ENCODE peak calls at places on chromosomes 13 and 19, in seven cellular contexts. E is IMR-90, S is H9, J is neuronal stem cell, L is mesendoderm, B is H1, R is mesenchymal stem cell. U is an unnamed sample.

GRCh38 chr13:32153056-32153455 is 121.5 kb downstream of the FRY start:
- DNase-seq in E (peak; percentile 88), S (no peak), J (no peak), L (no peak), B (no peak), R (peak; percentile 47), U (no peak)

GRCh38 chr19:30669329-30670010 is 297.3 kb downstream of the ZNF536 start:
- DNase-seq in E (peak; percentile 12), S (peak; percentile 81), J (peak; percentile 73), L (peak; percentile 71), B (no peak), R (peak; percentile 30), U (peak; percentile 59)

GRCh38 chr19:43802216-43802951 is at the start of gene LYPD5:
- DNase-seq in E (no peak), S (no peak), J (no peak), L (no peak), B (no peak), R (no peak), U (no peak)

GRCh38 chr13:71879129-71879535 is 12.1 kb upstream of the DACH1 start:
- DNase-seq in E (peak; percentile 27), S (peak; percentile 36), J (peak; percentile 50), L (peak; percentile 71), B (no peak), R (peak; percentile 73), U (no peak)

GRCh38 chr19:28074773-28075172 is 1138.2 kb downstream of the UQCRFS1 start:
- DNase-seq in E (no peak), S (no peak), J (no peak), L (peak; percentile 64), B (no peak), R (no peak), U (no peak)

GRCh38 chr13:99314640-99315176 is 7.5 kb upstream of the GPR183 start:
- DNase-seq in E (peak; percentile 28), S (no peak), J (no peak), L (no peak), B (no peak), R (peak; percentile 50), U (no peak)

GRCh38 chr13:46647514-46648065 is 94.6 kb downstream of the LRCH1 start:
- DNase-seq in E (no peak), S (no peak), J (no peak), L (no peak), B (no peak), R (no peak), U (no peak)

GRCh38 chr19:19480688-19481087 is 34.7 kb downstream of the TSSK6 start:
- DNase-seq in E (no peak), S (no peak), J (no peak), L (no peak), B (no peak), R (no peak), U (no peak)

DNA sequence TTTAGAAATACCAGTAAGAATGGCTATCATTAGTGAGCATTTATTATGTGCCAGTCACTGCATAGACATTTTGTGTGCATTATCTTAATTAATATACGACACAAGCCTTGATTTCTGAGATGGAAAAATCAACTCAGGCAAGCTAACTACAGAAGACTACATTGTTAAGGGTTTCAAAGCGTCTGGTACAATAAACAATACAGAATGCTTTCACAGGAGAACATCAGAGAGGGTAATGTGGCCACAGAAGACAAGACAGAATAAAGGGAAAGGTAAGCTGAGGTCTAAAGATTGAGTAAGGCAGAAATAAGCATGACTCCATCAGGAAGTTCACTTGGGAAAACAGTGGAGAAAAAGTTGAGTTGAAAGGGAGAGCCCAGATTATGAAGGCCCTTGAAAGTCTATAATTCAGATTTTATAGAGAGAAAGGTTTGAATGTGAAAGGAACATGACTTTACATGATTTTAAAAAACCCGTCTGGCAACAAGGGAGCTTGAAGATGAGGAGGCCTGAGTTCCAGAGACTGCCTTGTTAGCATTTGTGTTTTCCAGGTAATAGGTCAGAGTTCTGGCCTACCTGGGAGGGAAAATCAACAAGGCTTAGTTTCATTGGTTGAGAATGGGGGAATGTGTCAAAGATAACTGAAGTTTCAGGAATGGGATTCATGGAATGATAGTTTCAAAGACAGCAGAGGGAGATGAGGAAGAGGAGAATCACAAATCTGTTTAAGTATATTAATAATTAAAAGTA is 1.8 kb upstream of the MBNL2 start:
- DNase-seq in E (no peak), S (no peak), J (no peak), L (no peak), B (no peak), R (no peak), U (peak; percentile 42)
- H3K4ac ChIP-seq in E (no peak overlapping the region), S (no peak overlapping the region), J (no peak overlapping the region), L (no peak overlapping the region), B (no peak overlapping the region), R (no peak overlapping the region), U (no peak overlapping the region)

GRCh38 chr13:58855283-58855682 is 1223.7 kb downstream of the PCDH17 start:
- DNase-seq in E (no peak), S (no peak), J (no peak), L (peak; percentile 20), B (no peak), R (peak; percentile 57), U (no peak)
- H3K4ac ChIP-seq in E (no peak overlapping the region), S (no peak overlapping the region), J (no peak overlapping the region), L (no peak overlapping the region), B (no peak overlapping the region), R (no peak overlapping the region), U (no peak overlapping the region)

GRCh38 chr19:35297922-35298321 is 6.0 kb downstream of the MAG start:
- DNase-seq in E (no peak), S (no peak), J (no peak), L (no peak), B (no peak), R (no peak), U (no peak)
- H3K4ac ChIP-seq in E (no peak overlapping the region), S (no peak overlapping the region), J (peak overlapping the region; percentile 56), L (no peak overlapping the region), B (no peak overlapping the region), R (no peak overlapping the region), U (no peak overlapping the region)

GRCh38 chr13:66506031-66506777 is 723.9 kb downstream of the PCDH9 start:
- DNase-seq in E (no peak), S (no peak), J (no peak), L (no peak), B (no peak), R (peak; percentile 80), U (no peak)
- H3K4ac ChIP-seq in E (no peak overlapping the region), S (no peak overlapping the region), J (no peak overlapping the region), L (no peak overlapping the region), B (no peak overlapping the region), R (no peak overlapping the region), U (no peak overlapping the region)

U was measured in trophoblast cell.